ENCODE peak calls at places on chromosomes 1 and 21, in ten cellular contexts. One of them, this sample, is unnamed.

GRCh38 chr1:234765181-234765580 is 155.2 kb upstream of the IRF2BP2 start:
- DNase-seq in A549: no peak
- DNase-seq in epithelial cell of esophagus: no peak
- DNase-seq in psoas muscle: no peak
- DNase-seq in cardiac fibroblast: no peak
- DNase-seq in GM13977: no peak
- DNase-seq in lower lobe of right lung: no peak
- DNase-seq in astrocyte of the cerebellum: no peak
- DNase-seq in H9: no peak
- DNase-seq in progenitor cell of endocrine pancreas: no peak
- DNase-seq in this sample: no peak

GRCh38 chr21:42234464-42235241 is 15.7 kb downstream of the ABCG1 start:
- DNase-seq in A549: peak; percentile 28
- DNase-seq in epithelial cell of esophagus: peak; percentile 61
- DNase-seq in psoas muscle: peak; percentile 75
- DNase-seq in cardiac fibroblast: peak; percentile 34
- DNase-seq in GM13977: peak; percentile 82
- DNase-seq in lower lobe of right lung: peak; percentile 84
- DNase-seq in astrocyte of the cerebellum: no peak
- DNase-seq in H9: peak; percentile 57
- DNase-seq in progenitor cell of endocrine pancreas: peak; percentile 66
- DNase-seq in this sample: peak; percentile 86

GRCh38 chr1:4515727-4516289 is 138.6 kb upstream of the AJAP1 start:
- DNase-seq in A549: no peak
- DNase-seq in epithelial cell of esophagus: no peak
- DNase-seq in psoas muscle: no peak
- DNase-seq in cardiac fibroblast: no peak
- DNase-seq in GM13977: no peak
- DNase-seq in lower lobe of right lung: no peak
- DNase-seq in astrocyte of the cerebellum: no peak
- DNase-seq in H9: no peak
- DNase-seq in progenitor cell of endocrine pancreas: no peak
- DNase-seq in this sample: no peak

GRCh38 chr1:226586650-226587443 is 38.3 kb downstream of the STUM start:
- DNase-seq in A549: no peak
- DNase-seq in epithelial cell of esophagus: no peak
- DNase-seq in psoas muscle: no peak
- DNase-seq in cardiac fibroblast: no peak
- DNase-seq in GM13977: no peak
- DNase-seq in lower lobe of right lung: no peak
- DNase-seq in astrocyte of the cerebellum: no peak
- DNase-seq in H9: no peak
- DNase-seq in progenitor cell of endocrine pancreas: no peak
- DNase-seq in this sample: no peak

GRCh38 chr21:41048141-41048540 is 119.8 kb upstream of the BACE2 start:
- DNase-seq in A549: no peak
- DNase-seq in epithelial cell of esophagus: no peak
- DNase-seq in psoas muscle: no peak
- DNase-seq in cardiac fibroblast: no peak
- DNase-seq in GM13977: no peak
- DNase-seq in lower lobe of right lung: no peak
- DNase-seq in astrocyte of the cerebellum: no peak
- DNase-seq in H9: no peak
- DNase-seq in progenitor cell of endocrine pancreas: no peak
- DNase-seq in this sample: no peak

GRCh38 chr1:224528900-224529299 is 87.2 kb upstream of the CNIH3 start:
- DNase-seq in A549: peak; percentile 20
- DNase-seq in epithelial cell of esophagus: peak; percentile 49
- DNase-seq in psoas muscle: no peak
- DNase-seq in cardiac fibroblast: peak; percentile 63
- DNase-seq in GM13977: no peak
- DNase-seq in lower lobe of right lung: no peak
- DNase-seq in astrocyte of the cerebellum: no peak
- DNase-seq in H9: no peak
- DNase-seq in progenitor cell of endocrine pancreas: no peak
- DNase-seq in this sample: no peak

GRCh38 chr1:9589719-9590157 is 1.0 kb downstream of the TMEM201 start:
- DNase-seq in A549: peak; percentile 16
- DNase-seq in epithelial cell of esophagus: peak; percentile 55
- DNase-seq in psoas muscle: no peak
- DNase-seq in cardiac fibroblast: no peak
- DNase-seq in GM13977: no peak
- DNase-seq in lower lobe of right lung: no peak
- DNase-seq in astrocyte of the cerebellum: no peak
- DNase-seq in H9: no peak
- DNase-seq in progenitor cell of endocrine pancreas: no peak
- DNase-seq in this sample: no peak

GRCh38 chr1:152878042-152878441 is at the start of gene SMCP:
- DNase-seq in A549: no peak
- DNase-seq in epithelial cell of esophagus: no peak
- DNase-seq in psoas muscle: no peak
- DNase-seq in cardiac fibroblast: no peak
- DNase-seq in GM13977: peak; percentile 22
- DNase-seq in lower lobe of right lung: no peak
- DNase-seq in astrocyte of the cerebellum: no peak
- DNase-seq in H9: no peak
- DNase-seq in progenitor cell of endocrine pancreas: no peak
- DNase-seq in this sample: no peak

GRCh38 chr1:109928591-109929111 is 18.0 kb downstream of the CSF1 start:
- DNase-seq in A549: no peak
- DNase-seq in epithelial cell of esophagus: no peak
- DNase-seq in psoas muscle: peak; percentile 67
- DNase-seq in cardiac fibroblast: peak; percentile 94
- DNase-seq in GM13977: no peak
- DNase-seq in lower lobe of right lung: no peak
- DNase-seq in astrocyte of the cerebellum: peak; percentile 83
- DNase-seq in H9: no peak
- DNase-seq in progenitor cell of endocrine pancreas: no peak
- DNase-seq in this sample: no peak

GRCh38 chr1:53376742-53377437 is 49.0 kb upstream of the LRP8 start:
- DNase-seq in A549: no peak
- DNase-seq in epithelial cell of esophagus: no peak
- DNase-seq in psoas muscle: no peak
- DNase-seq in cardiac fibroblast: no peak
- DNase-seq in GM13977: no peak
- DNase-seq in lower lobe of right lung: no peak
- DNase-seq in astrocyte of the cerebellum: no peak
- DNase-seq in H9: peak; percentile 36
- DNase-seq in progenitor cell of endocrine pancreas: no peak
- DNase-seq in this sample: no peak

GRCh38 chr1:118223426-118223825 is 38.4 kb upstream of the SPAG17 start:
- DNase-seq in A549: no peak
- DNase-seq in epithelial cell of esophagus: peak; percentile 45
- DNase-seq in psoas muscle: no peak
- DNase-seq in cardiac fibroblast: peak; percentile 16
- DNase-seq in GM13977: no peak
- DNase-seq in lower lobe of right lung: no peak
- DNase-seq in astrocyte of the cerebellum: no peak
- DNase-seq in H9: peak; percentile 69
- DNase-seq in progenitor cell of endocrine pancreas: peak; percentile 15
- DNase-seq in this sample: no peak

GRCh38 chr1:209875510-209875909 is 47.7 kb downstream of the UTP25 start:
- DNase-seq in A549: peak; percentile 33
- DNase-seq in epithelial cell of esophagus: peak; percentile 61
- DNase-seq in psoas muscle: no peak
- DNase-seq in cardiac fibroblast: peak; percentile 75
- DNase-seq in GM13977: no peak
- DNase-seq in lower lobe of right lung: no peak
- DNase-seq in astrocyte of the cerebellum: peak; percentile 53
- DNase-seq in H9: peak; percentile 60
- DNase-seq in progenitor cell of endocrine pancreas: no peak
- DNase-seq in this sample: no peak
- TF ChIP-seq CTCF in A549: peak; percentile 44
- TF ChIP-seq CTCF in epithelial cell of esophagus: peak; percentile 58
- TF ChIP-seq CTCF in psoas muscle: no peak
- TF ChIP-seq CTCF in cardiac fibroblast: peak; percentile 60
- TF ChIP-seq CTCF in GM13977: no peak
- TF ChIP-seq CTCF in lower lobe of right lung: no peak
- TF ChIP-seq CTCF in astrocyte of the cerebellum: peak; percentile 74
- TF ChIP-seq CTCF in H9: peak; percentile 64
- TF ChIP-seq CTCF in progenitor cell of endocrine pancreas: peak; percentile 40
- TF ChIP-seq CTCF in this sample: no peak

DNA sequence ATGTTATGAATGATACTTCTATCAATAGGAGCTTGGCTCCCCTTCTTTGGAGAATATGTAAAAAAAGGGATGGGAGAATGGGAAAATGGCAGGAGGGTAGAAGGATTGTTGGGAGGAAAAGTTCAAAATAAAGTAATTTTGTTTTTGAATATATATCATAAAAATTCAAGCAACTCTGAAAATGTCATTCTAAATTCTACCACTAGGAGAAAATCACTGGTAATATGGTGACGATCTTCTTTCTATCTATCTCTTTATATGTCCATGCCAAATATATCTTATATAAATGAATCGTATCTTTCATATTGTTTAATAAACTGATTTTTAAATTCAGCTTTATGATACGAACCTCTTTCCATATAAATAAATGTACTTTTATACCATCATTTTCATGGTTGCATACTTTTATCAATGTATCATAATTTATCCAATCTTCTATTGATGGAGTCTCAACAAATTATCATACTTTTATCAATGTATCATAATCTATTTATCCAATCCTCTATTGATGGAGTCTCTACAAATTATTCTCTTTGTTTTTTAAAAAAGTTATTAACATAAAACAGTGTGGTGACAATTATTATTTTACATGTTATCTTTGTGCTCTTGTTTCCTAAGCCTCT is 73.7 kb upstream of the MARK1 start:
- DNase-seq in A549: peak; percentile 8
- DNase-seq in epithelial cell of esophagus: no peak
- DNase-seq in psoas muscle: no peak
- DNase-seq in cardiac fibroblast: no peak
- DNase-seq in GM13977: no peak
- DNase-seq in lower lobe of right lung: no peak
- DNase-seq in astrocyte of the cerebellum: no peak
- DNase-seq in H9: no peak
- DNase-seq in progenitor cell of endocrine pancreas: no peak
- DNase-seq in this sample: no peak
- TF ChIP-seq CTCF in A549: no peak
- TF ChIP-seq CTCF in epithelial cell of esophagus: peak; percentile 18
- TF ChIP-seq CTCF in psoas muscle: no peak
- TF ChIP-seq CTCF in cardiac fibroblast: no peak
- TF ChIP-seq CTCF in GM13977: no peak
- TF ChIP-seq CTCF in lower lobe of right lung: no peak
- TF ChIP-seq CTCF in astrocyte of the cerebellum: no peak
- TF ChIP-seq CTCF in H9: peak; percentile 60
- TF ChIP-seq CTCF in progenitor cell of endocrine pancreas: peak; percentile 48
- TF ChIP-seq CTCF in this sample: peak; percentile 12

GRCh38 chr1:7574121-7575040 is 196.7 kb upstream of the VAMP3 start:
- DNase-seq in A549: no peak
- DNase-seq in epithelial cell of esophagus: no peak
- DNase-seq in psoas muscle: no peak
- DNase-seq in cardiac fibroblast: no peak
- DNase-seq in GM13977: no peak
- DNase-seq in lower lobe of right lung: peak; percentile 55
- DNase-seq in astrocyte of the cerebellum: no peak
- DNase-seq in H9: no peak
- DNase-seq in progenitor cell of endocrine pancreas: no peak
- DNase-seq in this sample: no peak

GRCh38 chr1:7579016-7579415 is 192.1 kb upstream of the VAMP3 start:
- DNase-seq in A549: no peak
- DNase-seq in epithelial cell of esophagus: no peak
- DNase-seq in psoas muscle: no peak
- DNase-seq in cardiac fibroblast: no peak
- DNase-seq in GM13977: no peak
- DNase-seq in lower lobe of right lung: no peak
- DNase-seq in astrocyte of the cerebellum: no peak
- DNase-seq in H9: no peak
- DNase-seq in progenitor cell of endocrine pancreas: no peak
- DNase-seq in this sample: no peak

GRCh38 chr1:7578206-7578605 is 192.9 kb upstream of the VAMP3 start:
- DNase-seq in A549: no peak
- DNase-seq in epithelial cell of esophagus: no peak
- DNase-seq in psoas muscle: no peak
- DNase-seq in cardiac fibroblast: no peak
- DNase-seq in GM13977: no peak
- DNase-seq in lower lobe of right lung: peak; percentile 34
- DNase-seq in astrocyte of the cerebellum: no peak
- DNase-seq in H9: no peak
- DNase-seq in progenitor cell of endocrine pancreas: no peak
- DNase-seq in this sample: no peak

GRCh38 chr1:7575041-7575400 is 196.1 kb upstream of the VAMP3 start:
- DNase-seq in A549: no peak
- DNase-seq in epithelial cell of esophagus: no peak
- DNase-seq in psoas muscle: no peak
- DNase-seq in cardiac fibroblast: no peak
- DNase-seq in GM13977: no peak
- DNase-seq in lower lobe of right lung: no peak
- DNase-seq in astrocyte of the cerebellum: no peak
- DNase-seq in H9: no peak
- DNase-seq in progenitor cell of endocrine pancreas: no peak
- DNase-seq in this sample: no peak

GRCh38 chr1:7576946-7577657 is 194.0 kb upstream of the VAMP3 start:
- DNase-seq in A549: peak; percentile 12
- DNase-seq in epithelial cell of esophagus: peak; percentile 18
- DNase-seq in psoas muscle: no peak
- DNase-seq in cardiac fibroblast: peak; percentile 14
- DNase-seq in GM13977: no peak
- DNase-seq in lower lobe of right lung: no peak
- DNase-seq in astrocyte of the cerebellum: no peak
- DNase-seq in H9: peak; percentile 68
- DNase-seq in progenitor cell of endocrine pancreas: no peak
- DNase-seq in this sample: no peak
- TF ChIP-seq CTCF in A549: no peak
- TF ChIP-seq CTCF in epithelial cell of esophagus: peak; percentile 26
- TF ChIP-seq CTCF in psoas muscle: no peak
- TF ChIP-seq CTCF in cardiac fibroblast: peak; percentile 26
- TF ChIP-seq CTCF in GM13977: no peak
- TF ChIP-seq CTCF in lower lobe of right lung: no peak
- TF ChIP-seq CTCF in astrocyte of the cerebellum: peak; percentile 40
- TF ChIP-seq CTCF in H9: peak; percentile 54
- TF ChIP-seq CTCF in progenitor cell of endocrine pancreas: peak; percentile 40
- TF ChIP-seq CTCF in this sample: no peak

GRCh38 chr1:88029142-88029541 is 654.9 kb upstream of the PKN2 start:
- DNase-seq in A549: peak; percentile 2
- DNase-seq in epithelial cell of esophagus: no peak
- DNase-seq in psoas muscle: no peak
- DNase-seq in cardiac fibroblast: peak; percentile 62
- DNase-seq in GM13977: no peak
- DNase-seq in lower lobe of right lung: no peak
- DNase-seq in astrocyte of the cerebellum: no peak
- DNase-seq in H9: no peak
- DNase-seq in progenitor cell of endocrine pancreas: no peak
- DNase-seq in this sample: no peak

GRCh38 chr1:88035578-88035977 is 648.5 kb upstream of the PKN2 start:
- DNase-seq in A549: no peak
- DNase-seq in epithelial cell of esophagus: peak; percentile 13
- DNase-seq in psoas muscle: no peak
- DNase-seq in cardiac fibroblast: no peak
- DNase-seq in GM13977: no peak
- DNase-seq in lower lobe of right lung: no peak
- DNase-seq in astrocyte of the cerebellum: no peak
- DNase-seq in H9: peak; percentile 65
- DNase-seq in progenitor cell of endocrine pancreas: no peak
- DNase-seq in this sample: no peak

DNA sequence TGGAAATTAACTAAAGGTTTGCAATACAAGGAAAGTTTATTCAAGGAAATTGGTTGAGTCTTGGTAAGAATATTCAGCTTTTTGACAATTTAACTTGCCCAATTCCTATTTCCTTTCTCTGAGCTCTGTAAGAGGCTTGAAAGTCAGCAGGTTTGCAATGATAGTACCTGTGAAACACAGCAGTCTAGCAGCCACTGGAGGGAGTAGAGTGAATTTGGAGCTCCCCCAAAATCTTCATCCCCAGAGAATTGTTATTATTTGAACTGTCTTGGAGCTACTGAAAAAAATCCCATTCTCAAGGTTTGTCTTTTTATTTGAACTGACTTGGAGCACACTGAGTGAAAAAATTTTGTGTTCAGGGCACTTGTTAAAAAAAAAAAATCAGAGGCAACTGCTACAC is 654.2 kb upstream of the PKN2 start:
- DNase-seq in A549: no peak
- DNase-seq in epithelial cell of esophagus: no peak
- DNase-seq in psoas muscle: no peak
- DNase-seq in cardiac fibroblast: no peak
- DNase-seq in GM13977: no peak
- DNase-seq in lower lobe of right lung: no peak
- DNase-seq in astrocyte of the cerebellum: no peak
- DNase-seq in H9: no peak
- DNase-seq in progenitor cell of endocrine pancreas: no peak
- DNase-seq in this sample: no peak
- TF ChIP-seq CTCF in A549: no peak
- TF ChIP-seq CTCF in epithelial cell of esophagus: peak; percentile 12
- TF ChIP-seq CTCF in psoas muscle: no peak
- TF ChIP-seq CTCF in cardiac fibroblast: no peak
- TF ChIP-seq CTCF in GM13977: no peak
- TF ChIP-seq CTCF in lower lobe of right lung: no peak
- TF ChIP-seq CTCF in astrocyte of the cerebellum: no peak
- TF ChIP-seq CTCF in H9: peak; percentile 39
- TF ChIP-seq CTCF in progenitor cell of endocrine pancreas: peak; percentile 12
- TF ChIP-seq CTCF in this sample: no peak